ENCODE peak calls at places on chromosomes 16 and 17, in four cellular contexts. D is K562, U is HepG2, A is GM12878. S is an unnamed sample.

GRCh38 chr16:81273223-81273940 is 34.9 kb downstream of the BCO1 start:
- DNase-seq in D (no peak), A (no peak), U (no peak), S (no peak)

GRCh38 chr17:75723201-75723930 is 2.1 kb downstream of the ITGB4 start:
- DNase-seq in U (no peak), A (no peak), D (no peak), S (no peak)

GRCh38 chr17:50396261-50397110 is 837 bp downstream of the LRRC59 start:
- DNase-seq in A (no peak), D (peak), U (peak), S (no peak)

GRCh38 chr17:67434061-67434525 is 57.0 kb downstream of the PITPNC1 start:
- DNase-seq in A (no peak), U (no peak), D (no peak), S (no peak)

GRCh38 chr16:88655053-88655732 is 4.3 kb upstream of the CYBA start:
- DNase-seq in D (no peak), A (no peak), U (no peak), S (no peak)

GRCh38 chr16:85376292-85377095 is 236.6 kb upstream of the GSE1 start:
- DNase-seq in D (no peak), U (no peak), A (no peak), S (no peak)

GRCh38 chr17:47846741-47847340 is 4.1 kb downstream of the SP6 start:
- DNase-seq in U (no peak), A (no peak), D (no peak), S (peak)

GRCh38 chr16:5027086-5027485 is 6.6 kb downstream of the NAGPA start:
- DNase-seq in U (no peak), A (no peak), D (no peak), S (no peak)

DNA sequence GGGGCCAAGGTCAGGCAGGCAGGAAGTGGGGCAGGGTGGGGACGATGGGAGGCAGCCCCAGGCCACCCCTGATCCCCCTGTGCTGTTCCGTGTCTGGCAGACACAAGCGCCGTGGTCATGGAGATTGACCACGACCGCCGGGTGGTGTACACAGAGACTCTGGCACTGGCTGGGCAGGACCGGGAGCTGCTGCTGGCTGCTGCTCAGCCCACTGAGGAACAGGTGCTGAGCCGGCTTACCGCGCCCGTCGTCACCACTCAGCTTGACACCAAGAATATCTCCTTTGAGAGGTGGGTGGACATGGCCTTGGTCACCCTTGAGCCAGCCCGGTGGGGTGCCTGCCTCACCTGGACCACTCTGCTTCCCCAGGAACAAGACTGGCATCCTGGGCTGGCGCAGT is 13.7 kb downstream of the CORO6 start:
- DNase-seq in U (no peak), D (no peak), A (no peak), S (no peak)
- TF ChIP-seq CBFB in U (no peak), D (no peak), A (no peak), S (no peak)

GRCh38 chr17:55432358-55433028 is 10.9 kb upstream of the MMD start:
- DNase-seq in A (no peak), U (no peak), D (no peak), S (no peak)
- TF ChIP-seq CBFB in A (no peak), U (no peak), D (no peak), S (no peak)

GRCh38 chr16:89893642-89894548 is 20.5 kb downstream of the TCF25 start:
- DNase-seq in U (no peak), A (no peak), D (no peak), S (no peak)
- TF ChIP-seq CBFB in U (no peak), A (no peak), D (no peak), S (no peak)

GRCh38 chr16:67150058-67150832 is 553 bp downstream of the B3GNT9 start:
- DNase-seq in A (no peak), U (no peak), D (no peak), S (peak)
- TF ChIP-seq CBFB in A (no peak), U (no peak), D (no peak), S (peak)